ENCODE peak calls at places on chromosomes 5 and 9, in four cellular contexts. One of them, this sample, is unnamed.

GRCh38 chr5:31587546-31587945 is 51.4 kb upstream of the PDZD2 start:
- DNase-seq in COLO829: no peak
- DNase-seq in progenitor cell of endocrine pancreas: no peak
- DNase-seq in NAMALWA: no peak
- DNase-seq in this sample: no peak

GRCh38 chr5:20335978-20336377 is 348.0 kb upstream of the CDH18 start:
- DNase-seq in progenitor cell of endocrine pancreas: no peak
- DNase-seq in NAMALWA: no peak
- DNase-seq in COLO829: no peak
- DNase-seq in this sample: no peak

GRCh38 chr9:127185931-127186781 is 63.7 kb upstream of the ANGPTL2 start:
- DNase-seq in COLO829: no peak
- DNase-seq in progenitor cell of endocrine pancreas: no peak
- DNase-seq in NAMALWA: no peak
- DNase-seq in this sample: peak

GRCh38 chr5:1851290-1851934 is 31.3 kb downstream of the IRX4 start:
- DNase-seq in progenitor cell of endocrine pancreas: no peak
- DNase-seq in COLO829: no peak
- DNase-seq in NAMALWA: no peak
- DNase-seq in this sample: no peak

GRCh38 chr5:137206030-137206715 is 293.0 kb downstream of the SPOCK1 start:
- DNase-seq in COLO829: no peak
- DNase-seq in progenitor cell of endocrine pancreas: no peak
- DNase-seq in NAMALWA: no peak
- DNase-seq in this sample: no peak

GRCh38 chr5:108028411-108028810 is 353.5 kb downstream of the FBXL17 start:
- DNase-seq in COLO829: peak
- DNase-seq in progenitor cell of endocrine pancreas: no peak
- DNase-seq in NAMALWA: no peak
- DNase-seq in this sample: no peak

GRCh38 chr5:155394727-155395126 is 381.2 kb downstream of the KIF4B start:
- DNase-seq in COLO829: no peak
- DNase-seq in NAMALWA: no peak
- DNase-seq in progenitor cell of endocrine pancreas: no peak
- DNase-seq in this sample: no peak

GRCh38 chr9:90946981-90947380 is 145.4 kb downstream of the SYK start:
- DNase-seq in progenitor cell of endocrine pancreas: no peak
- DNase-seq in COLO829: no peak
- DNase-seq in NAMALWA: no peak
- DNase-seq in this sample: no peak

GRCh38 chr5:135309391-135310327 is 89.4 kb downstream of the MACROH2A1 start:
- DNase-seq in NAMALWA: no peak
- DNase-seq in COLO829: no peak
- DNase-seq in progenitor cell of endocrine pancreas: no peak
- DNase-seq in this sample: no peak

GRCh38 chr9:114138537-114138936 is 16.8 kb upstream of the COL27A1 start:
- DNase-seq in COLO829: no peak
- DNase-seq in progenitor cell of endocrine pancreas: no peak
- DNase-seq in NAMALWA: no peak
- DNase-seq in this sample: no peak

GRCh38 chr5:89520771-89521170 is 637.8 kb upstream of the MEF2C start:
- DNase-seq in progenitor cell of endocrine pancreas: no peak
- DNase-seq in NAMALWA: no peak
- DNase-seq in COLO829: no peak
- DNase-seq in this sample: no peak

GRCh38 chr5:173232499-173233346 is 2.3 kb downstream of the NKX2-5 start:
- DNase-seq in NAMALWA: no peak
- DNase-seq in progenitor cell of endocrine pancreas: no peak
- DNase-seq in COLO829: no peak
- DNase-seq in this sample: no peak

GRCh38 chr9:4985376-4986266 is 549 bp downstream of the JAK2 start:
- DNase-seq in progenitor cell of endocrine pancreas: no peak
- DNase-seq in COLO829: no peak
- DNase-seq in NAMALWA: peak
- DNase-seq in this sample: peak

GRCh38 chr5:139287890-139288635 is 5.5 kb upstream of the MATR3 start:
- DNase-seq in progenitor cell of endocrine pancreas: no peak
- DNase-seq in COLO829: no peak
- DNase-seq in NAMALWA: peak
- DNase-seq in this sample: no peak